ENCODE peak calls at places on chromosome 12, in seven cellular contexts. K is fibroblast of mammary gland; A is choroid plexus epithelial cell; Z is adrenal gland; D is AG04450; X is CD8-positive, alpha-beta T cell; O is upper lobe of right lung. E is an unnamed sample.

GRCh38 chr12:34405286-34406227 is 383.3 kb downstream of the ALG10 start:
- DNase-seq in X (peak), A (no peak), K (no peak), D (no peak), Z (peak), O (peak), E (no peak)

GRCh38 chr12:22163594-22163993 is 117.6 kb downstream of the CMAS start:
- DNase-seq in O (no peak), A (no peak), D (no peak), K (no peak), Z (no peak), X (no peak), E (no peak)

GRCh38 chr12:124125472-124125871 is 152.5 kb downstream of the ZNF664 start:
- DNase-seq in Z (no peak), D (no peak), O (no peak), K (no peak), X (no peak), A (no peak), E (peak)

GRCh38 chr12:96829354-96829753 is 77.7 kb upstream of the NEDD1 start:
- DNase-seq in Z (no peak), A (no peak), X (no peak), D (no peak), K (no peak), O (no peak), E (no peak)

GRCh38 chr12:122668268-122668667 is 34.9 kb downstream of the HCAR2 start:
- DNase-seq in A (no peak), K (no peak), X (no peak), D (no peak), Z (no peak), O (no peak), E (no peak)

GRCh38 chr12:28689398-28690175 is 459.5 kb upstream of the FAR2 start:
- DNase-seq in K (no peak), O (no peak), D (no peak), Z (no peak), X (no peak), A (no peak), E (no peak)

GRCh38 chr12:96427269-96427729 is 27.1 kb upstream of the CDK17 start:
- DNase-seq in D (peak), A (peak), Z (peak), K (peak), O (no peak), X (no peak), E (peak)

GRCh38 chr12:116675339-116676107 is 62.3 kb downstream of the SPRING1 start:
- DNase-seq in D (no peak), A (no peak), X (no peak), K (no peak), O (peak), Z (no peak), E (no peak)

GRCh38 chr12:43883748-43884147 is 47.9 kb downstream of the TMEM117 start:
- DNase-seq in A (no peak), X (no peak), O (no peak), K (no peak), D (no peak), Z (peak), E (no peak)

GRCh38 chr12:43884683-43885410 is 49.0 kb downstream of the TMEM117 start:
- DNase-seq in A (no peak), D (no peak), O (no peak), K (no peak), Z (no peak), X (no peak), E (peak)

GRCh38 chr12:43883311-43883710 is 47.4 kb downstream of the TMEM117 start:
- DNase-seq in A (no peak), O (no peak), K (no peak), X (no peak), D (no peak), Z (no peak), E (no peak)

GRCh38 chr12:43882578-43883178 is 46.8 kb downstream of the TMEM117 start:
- DNase-seq in O (no peak), Z (peak), A (peak), X (peak), D (peak), K (peak), E (peak)

GRCh38 chr12:43880547-43880946 is 44.7 kb downstream of the TMEM117 start:
- DNase-seq in X (no peak), D (no peak), Z (no peak), K (no peak), O (no peak), A (no peak), E (no peak)
- TF ChIP-seq CTCF in X (no peak), D (no peak), Z (no peak), K (no peak), O (no peak), A (no peak), E (no peak)

GRCh38 chr12:6632026-6632978 is 3.5 kb downstream of the LPAR5 start:
- DNase-seq in D (no peak), X (peak), Z (no peak), A (no peak), O (no peak), K (no peak), E (no peak)
- H3K4me3 ChIP-seq in D (no peak), X (peak), Z (no peak), A (no peak), O (peak), K (no peak), E (no peak)

DNA sequence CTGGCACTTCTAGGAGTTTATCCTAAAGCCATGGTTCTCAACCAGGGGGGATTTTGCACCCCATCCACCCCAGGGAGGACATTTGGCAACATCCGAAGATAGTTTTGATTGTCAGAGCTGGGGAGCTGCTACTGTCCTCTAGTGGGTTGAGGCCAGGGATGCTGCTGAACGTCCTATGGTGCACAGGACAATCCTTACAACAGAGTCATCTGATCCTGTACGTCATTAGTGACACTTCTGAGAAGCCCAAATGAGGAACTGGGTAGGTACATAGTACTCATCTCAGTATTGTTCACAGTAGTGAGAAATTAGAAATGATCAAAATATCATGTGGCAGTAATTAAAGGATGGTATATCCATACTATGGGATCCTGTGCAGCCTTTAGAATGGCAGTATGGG is 185.1 kb downstream of the CHST11 start:
- DNase-seq in K (no peak), A (no peak), X (no peak), O (no peak), Z (no peak), D (no peak), E (no peak)
- TF ChIP-seq CTCF in K (no peak), A (no peak), X (no peak), O (peak), Z (no peak), D (no peak), E (no peak)

GRCh38 chr12:48183091-48183875 is at the start of gene CCDC184:
- DNase-seq in K (peak), A (peak), D (no peak), O (peak), X (peak), Z (peak), E (peak)
- H3K4me3 ChIP-seq in K (peak), A (peak), D (peak), O (peak), X (peak), Z (peak), E (peak)

E was measured in bronchial epithelial cell.